ENCODE peak calls at places on chromosome 1, in eight cellular contexts. One of them, this sample, is unnamed.

GRCh38 chr1:15063783-15064182 is 89.8 kb upstream of the TMEM51 start:
- DNase-seq in astrocyte: no peak
- DNase-seq in GM23338: no peak
- DNase-seq in PC-3: no peak
- DNase-seq in hepatocyte: no peak
- DNase-seq in osteoblast: peak; percentile 19
- DNase-seq in HCT116: no peak
- DNase-seq in SK-N-SH: no peak
- DNase-seq in this sample: no peak

GRCh38 chr1:84687703-84688460 is 2.4 kb downstream of the SSX2IP start:
- DNase-seq in astrocyte: peak; percentile 73
- DNase-seq in GM23338: no peak
- DNase-seq in PC-3: peak; percentile 63
- DNase-seq in hepatocyte: no peak
- DNase-seq in osteoblast: no peak
- DNase-seq in HCT116: no peak
- DNase-seq in SK-N-SH: no peak
- DNase-seq in this sample: peak; percentile 19

GRCh38 chr1:179709841-179710329 is 33.2 kb upstream of the FAM163A start:
- DNase-seq in astrocyte: peak; percentile 13
- DNase-seq in GM23338: no peak
- DNase-seq in PC-3: no peak
- DNase-seq in hepatocyte: no peak
- DNase-seq in osteoblast: no peak
- DNase-seq in HCT116: no peak
- DNase-seq in SK-N-SH: peak; percentile 31
- DNase-seq in this sample: peak; percentile 32

GRCh38 chr1:1068374-1069060 is 5.6 kb downstream of the RNF223 start:
- DNase-seq in astrocyte: no peak
- DNase-seq in GM23338: peak; percentile 52
- DNase-seq in PC-3: peak; percentile 93
- DNase-seq in hepatocyte: peak; percentile 91
- DNase-seq in osteoblast: no peak
- DNase-seq in HCT116: no peak
- DNase-seq in SK-N-SH: no peak
- DNase-seq in this sample: peak; percentile 68

GRCh38 chr1:172642970-172643369 is 15.9 kb upstream of the FASLG start:
- DNase-seq in astrocyte: no peak
- DNase-seq in GM23338: no peak
- DNase-seq in PC-3: peak; percentile 100
- DNase-seq in hepatocyte: no peak
- DNase-seq in osteoblast: no peak
- DNase-seq in HCT116: no peak
- DNase-seq in SK-N-SH: no peak
- DNase-seq in this sample: no peak

GRCh38 chr1:71269823-71270222 is 189.0 kb upstream of the ZRANB2 start:
- DNase-seq in astrocyte: no peak
- DNase-seq in GM23338: no peak
- DNase-seq in PC-3: peak; percentile 24
- DNase-seq in hepatocyte: no peak
- DNase-seq in osteoblast: peak; percentile 13
- DNase-seq in HCT116: no peak
- DNase-seq in SK-N-SH: no peak
- DNase-seq in this sample: no peak

GRCh38 chr1:38772953-38773352 is 86.6 kb downstream of the RRAGC start:
- DNase-seq in astrocyte: no peak
- DNase-seq in GM23338: no peak
- DNase-seq in PC-3: no peak
- DNase-seq in hepatocyte: no peak
- DNase-seq in osteoblast: no peak
- DNase-seq in HCT116: no peak
- DNase-seq in SK-N-SH: no peak
- DNase-seq in this sample: no peak

GRCh38 chr1:48756704-48757316 is 19.9 kb downstream of the BEND5 start:
- DNase-seq in astrocyte: no peak
- DNase-seq in GM23338: no peak
- DNase-seq in PC-3: no peak
- DNase-seq in hepatocyte: no peak
- DNase-seq in osteoblast: no peak
- DNase-seq in HCT116: no peak
- DNase-seq in SK-N-SH: no peak
- DNase-seq in this sample: no peak

GRCh38 chr1:8889925-8890785 is 11.7 kb upstream of the ENO1 start:
- DNase-seq in astrocyte: peak; percentile 90
- DNase-seq in GM23338: no peak
- DNase-seq in PC-3: peak; percentile 83
- DNase-seq in hepatocyte: no peak
- DNase-seq in osteoblast: peak; percentile 93
- DNase-seq in HCT116: peak; percentile 81
- DNase-seq in SK-N-SH: peak; percentile 92
- DNase-seq in this sample: no peak

GRCh38 chr1:94927405-94928175 is 680 bp upstream of the CNN3 start:
- DNase-seq in astrocyte: peak; percentile 58
- DNase-seq in GM23338: peak; percentile 82
- DNase-seq in PC-3: no peak
- DNase-seq in hepatocyte: no peak
- DNase-seq in osteoblast: peak; percentile 62
- DNase-seq in HCT116: no peak
- DNase-seq in SK-N-SH: peak; percentile 26
- DNase-seq in this sample: no peak

GRCh38 chr1:38046884-38047602 is 450 bp upstream of the POU3F1 start:
- DNase-seq in astrocyte: peak; percentile 69
- DNase-seq in GM23338: peak; percentile 90
- DNase-seq in PC-3: peak; percentile 58
- DNase-seq in hepatocyte: peak; percentile 81
- DNase-seq in osteoblast: peak; percentile 99
- DNase-seq in HCT116: peak; percentile 38
- DNase-seq in SK-N-SH: peak; percentile 96
- DNase-seq in this sample: peak; percentile 63

GRCh38 chr1:221829327-221830011 is 87.6 kb upstream of the DUSP10 start:
- DNase-seq in astrocyte: peak; percentile 97
- DNase-seq in GM23338: no peak
- DNase-seq in PC-3: peak; percentile 82
- DNase-seq in hepatocyte: no peak
- DNase-seq in osteoblast: peak; percentile 92
- DNase-seq in HCT116: no peak
- DNase-seq in SK-N-SH: no peak
- DNase-seq in this sample: no peak

GRCh38 chr1:221823566-221823965 is 81.7 kb upstream of the DUSP10 start:
- DNase-seq in astrocyte: no peak
- DNase-seq in GM23338: no peak
- DNase-seq in PC-3: no peak
- DNase-seq in hepatocyte: no peak
- DNase-seq in osteoblast: no peak
- DNase-seq in HCT116: no peak
- DNase-seq in SK-N-SH: no peak
- DNase-seq in this sample: no peak

GRCh38 chr1:221824909-221825308 is 83.0 kb upstream of the DUSP10 start:
- DNase-seq in astrocyte: no peak
- DNase-seq in GM23338: no peak
- DNase-seq in PC-3: no peak
- DNase-seq in hepatocyte: no peak
- DNase-seq in osteoblast: no peak
- DNase-seq in HCT116: no peak
- DNase-seq in SK-N-SH: no peak
- DNase-seq in this sample: no peak

GRCh38 chr1:221824025-221824424 is 82.1 kb upstream of the DUSP10 start:
- DNase-seq in astrocyte: peak; percentile 84
- DNase-seq in GM23338: no peak
- DNase-seq in PC-3: peak; percentile 87
- DNase-seq in hepatocyte: no peak
- DNase-seq in osteoblast: peak; percentile 66
- DNase-seq in HCT116: no peak
- DNase-seq in SK-N-SH: no peak
- DNase-seq in this sample: no peak

DNA sequence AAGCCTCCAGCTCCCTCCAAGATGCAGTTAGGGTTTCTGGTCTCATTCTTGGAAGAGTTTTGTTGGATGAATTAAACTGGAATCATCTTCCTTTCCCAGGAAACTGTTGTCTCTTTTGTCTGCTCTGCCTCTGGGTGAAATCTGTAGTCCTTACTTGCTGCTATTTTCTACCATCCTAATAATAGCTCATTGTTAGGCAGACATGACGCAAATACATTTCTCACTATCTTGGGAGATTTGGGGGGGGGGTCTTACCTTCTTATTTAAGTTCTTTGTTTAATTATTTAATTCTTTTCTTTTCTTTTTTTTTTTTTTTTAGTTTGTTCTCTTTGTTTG is 85.4 kb upstream of the DUSP10 start:
- DNase-seq in astrocyte: no peak
- DNase-seq in GM23338: no peak
- DNase-seq in PC-3: no peak
- DNase-seq in hepatocyte: no peak
- DNase-seq in osteoblast: no peak
- DNase-seq in HCT116: no peak
- DNase-seq in SK-N-SH: no peak
- DNase-seq in this sample: no peak
- H2AFZ ChIP-seq in astrocyte: peak overlapping the region; percentile 37
- H2AFZ ChIP-seq in GM23338: peak overlapping the region; percentile 28
- H2AFZ ChIP-seq in PC-3: peak overlapping the region; percentile 56
- H2AFZ ChIP-seq in hepatocyte: no peak overlapping the region
- H2AFZ ChIP-seq in osteoblast: peak overlapping the region; percentile 78
- H2AFZ ChIP-seq in HCT116: no peak overlapping the region
- H2AFZ ChIP-seq in SK-N-SH: peak overlapping the region; percentile 30
- H2AFZ ChIP-seq in this sample: no peak overlapping the region

GRCh38 chr1:186978596-186979556 is 150.1 kb downstream of the PLA2G4A start:
- DNase-seq in astrocyte: no peak
- DNase-seq in GM23338: no peak
- DNase-seq in PC-3: no peak
- DNase-seq in hepatocyte: no peak
- DNase-seq in osteoblast: no peak
- DNase-seq in HCT116: no peak
- DNase-seq in SK-N-SH: peak; percentile 4
- DNase-seq in this sample: no peak

GRCh38 chr1:186977266-186977957 is 148.7 kb downstream of the PLA2G4A start:
- DNase-seq in astrocyte: peak; percentile 51
- DNase-seq in GM23338: no peak
- DNase-seq in PC-3: no peak
- DNase-seq in hepatocyte: no peak
- DNase-seq in osteoblast: no peak
- DNase-seq in HCT116: no peak
- DNase-seq in SK-N-SH: no peak
- DNase-seq in this sample: no peak

GRCh38 chr1:186974774-186975181 is 146.0 kb downstream of the PLA2G4A start:
- DNase-seq in astrocyte: peak; percentile 97
- DNase-seq in GM23338: no peak
- DNase-seq in PC-3: peak; percentile 75
- DNase-seq in hepatocyte: peak; percentile 31
- DNase-seq in osteoblast: peak; percentile 34
- DNase-seq in HCT116: no peak
- DNase-seq in SK-N-SH: peak; percentile 7
- DNase-seq in this sample: no peak

GRCh38 chr1:186980400-186980799 is 151.7 kb downstream of the PLA2G4A start:
- DNase-seq in astrocyte: peak; percentile 31
- DNase-seq in GM23338: no peak
- DNase-seq in PC-3: no peak
- DNase-seq in hepatocyte: no peak
- DNase-seq in osteoblast: no peak
- DNase-seq in HCT116: no peak
- DNase-seq in SK-N-SH: no peak
- DNase-seq in this sample: no peak

DNA sequence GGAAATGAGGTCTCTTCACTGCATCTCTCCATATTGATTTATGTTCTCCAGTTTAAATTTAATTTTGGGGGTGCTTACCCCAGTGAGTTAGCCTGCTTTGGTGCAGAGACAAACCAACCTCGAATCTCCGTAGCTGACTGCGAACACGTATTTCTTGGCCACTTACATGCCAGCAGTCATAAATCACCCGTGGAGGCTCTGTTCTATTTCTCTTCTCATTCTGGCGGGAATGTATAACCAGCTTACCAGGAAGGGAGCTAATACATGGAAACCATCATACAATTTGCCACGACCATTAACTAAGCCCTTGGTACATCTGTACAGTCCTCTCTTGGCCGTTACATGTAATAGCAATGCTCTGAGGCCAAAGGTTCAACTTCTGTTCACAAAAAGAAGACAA is 148.0 kb downstream of the PLA2G4A start:
- DNase-seq in astrocyte: no peak
- DNase-seq in GM23338: no peak
- DNase-seq in PC-3: no peak
- DNase-seq in hepatocyte: no peak
- DNase-seq in osteoblast: no peak
- DNase-seq in HCT116: no peak
- DNase-seq in SK-N-SH: no peak
- DNase-seq in this sample: no peak
- H2AFZ ChIP-seq in astrocyte: no peak overlapping the region
- H2AFZ ChIP-seq in GM23338: no peak overlapping the region
- H2AFZ ChIP-seq in PC-3: no peak overlapping the region
- H2AFZ ChIP-seq in hepatocyte: no peak overlapping the region
- H2AFZ ChIP-seq in osteoblast: no peak overlapping the region
- H2AFZ ChIP-seq in HCT116: no peak overlapping the region
- H2AFZ ChIP-seq in SK-N-SH: no peak overlapping the region
- H2AFZ ChIP-seq in this sample: no peak overlapping the region

GRCh38 chr1:3930282-3930681 is 30.2 kb upstream of the C1orf174 start:
- DNase-seq in astrocyte: no peak
- DNase-seq in GM23338: no peak
- DNase-seq in PC-3: no peak
- DNase-seq in hepatocyte: no peak
- DNase-seq in osteoblast: no peak
- DNase-seq in HCT116: no peak
- DNase-seq in SK-N-SH: no peak
- DNase-seq in this sample: no peak

GRCh38 chr1:3928622-3929021 is 28.6 kb upstream of the C1orf174 start:
- DNase-seq in astrocyte: no peak
- DNase-seq in GM23338: no peak
- DNase-seq in PC-3: no peak
- DNase-seq in hepatocyte: no peak
- DNase-seq in osteoblast: peak; percentile 21
- DNase-seq in HCT116: no peak
- DNase-seq in SK-N-SH: no peak
- DNase-seq in this sample: peak; percentile 22

GRCh38 chr1:3930696-3931309 is 30.7 kb upstream of the C1orf174 start:
- DNase-seq in astrocyte: no peak
- DNase-seq in GM23338: no peak
- DNase-seq in PC-3: no peak
- DNase-seq in hepatocyte: no peak
- DNase-seq in osteoblast: peak; percentile 68
- DNase-seq in HCT116: no peak
- DNase-seq in SK-N-SH: no peak
- DNase-seq in this sample: no peak

GRCh38 chr1:3926956-3927355 is 26.9 kb upstream of the C1orf174 start:
- DNase-seq in astrocyte: no peak
- DNase-seq in GM23338: no peak
- DNase-seq in PC-3: no peak
- DNase-seq in hepatocyte: no peak
- DNase-seq in osteoblast: no peak
- DNase-seq in HCT116: no peak
- DNase-seq in SK-N-SH: no peak
- DNase-seq in this sample: no peak

GRCh38 chr1:3929122-3929521 is 29.1 kb upstream of the C1orf174 start:
- DNase-seq in astrocyte: no peak
- DNase-seq in GM23338: no peak
- DNase-seq in PC-3: no peak
- DNase-seq in hepatocyte: no peak
- DNase-seq in osteoblast: no peak
- DNase-seq in HCT116: no peak
- DNase-seq in SK-N-SH: no peak
- DNase-seq in this sample: no peak
- H2AFZ ChIP-seq in astrocyte: no peak overlapping the region
- H2AFZ ChIP-seq in GM23338: no peak overlapping the region
- H2AFZ ChIP-seq in PC-3: no peak overlapping the region
- H2AFZ ChIP-seq in hepatocyte: no peak overlapping the region
- H2AFZ ChIP-seq in osteoblast: no peak overlapping the region
- H2AFZ ChIP-seq in HCT116: no peak overlapping the region
- H2AFZ ChIP-seq in SK-N-SH: no peak overlapping the region
- H2AFZ ChIP-seq in this sample: no peak overlapping the region

GRCh38 chr1:200336901-200337391 is 72.9 kb downstream of the ZNF281 start:
- DNase-seq in astrocyte: no peak
- DNase-seq in GM23338: no peak
- DNase-seq in PC-3: peak; percentile 60
- DNase-seq in hepatocyte: no peak
- DNase-seq in osteoblast: no peak
- DNase-seq in HCT116: no peak
- DNase-seq in SK-N-SH: no peak
- DNase-seq in this sample: no peak
- H2AFZ ChIP-seq in astrocyte: no peak overlapping the region
- H2AFZ ChIP-seq in GM23338: no peak overlapping the region
- H2AFZ ChIP-seq in PC-3: peak overlapping the region; percentile 0
- H2AFZ ChIP-seq in hepatocyte: no peak overlapping the region
- H2AFZ ChIP-seq in osteoblast: peak overlapping the region; percentile 33
- H2AFZ ChIP-seq in HCT116: peak overlapping the region; percentile 43
- H2AFZ ChIP-seq in SK-N-SH: peak overlapping the region; percentile 8
- H2AFZ ChIP-seq in this sample: peak overlapping the region; percentile 76

This sample was measured in OCI-LY7.